ENCODE peak calls at places on chromosome 1, in nine cellular contexts. W, M, S, F, D, J, B, Y and V are unnamed samples.

GRCh38 chr1:205668951-205669340 is 11.4 kb downstream of the SLC45A3 start:
- DNase-seq in W (peak), M (no peak), S (no peak), F (no peak), D (no peak), J (no peak), B (no peak), Y (no peak), V (no peak)

GRCh38 chr1:226827458-226827857 is 43.0 kb upstream of the PSEN2 start:
- DNase-seq in W (no peak), M (peak), S (peak), F (peak), D (no peak), J (no peak), B (no peak), Y (no peak), V (peak)

GRCh38 chr1:56535949-56536348 is 43.4 kb downstream of the PLPP3 start:
- DNase-seq in W (no peak), M (no peak), S (no peak), F (no peak), D (no peak), J (no peak), B (no peak), Y (no peak), V (no peak)

GRCh38 chr1:31434979-31435378 is 22.0 kb downstream of the SERINC2 start:
- DNase-seq in W (no peak), M (no peak), S (no peak), F (no peak), D (no peak), J (peak), B (no peak), Y (no peak), V (no peak)

GRCh38 chr1:172382406-172382805 is 38.1 kb upstream of the C1orf105 start:
- DNase-seq in W (no peak), M (no peak), S (no peak), F (no peak), D (no peak), J (no peak), B (no peak), Y (no peak), V (no peak)

GRCh38 chr1:228177936-228178710 is 12.5 kb downstream of the IBA57 start:
- DNase-seq in W (no peak), M (no peak), S (no peak), F (no peak), D (no peak), J (no peak), B (no peak), Y (no peak), V (no peak)

GRCh38 chr1:222004784-222005183 is 262.9 kb upstream of the DUSP10 start:
- DNase-seq in W (no peak), M (no peak), S (no peak), F (no peak), D (no peak), J (no peak), B (no peak), Y (no peak), V (no peak)

GRCh38 chr1:25120286-25120685 is 112.0 kb downstream of the SYF2 start:
- DNase-seq in W (no peak), M (no peak), S (no peak), F (no peak), D (no peak), J (no peak), B (no peak), Y (no peak), V (no peak)

GRCh38 chr1:199410462-199410861 is 617.0 kb upstream of the NR5A2 start:
- DNase-seq in W (no peak), M (no peak), S (no peak), F (no peak), D (no peak), J (no peak), B (no peak), Y (no peak), V (no peak)

GRCh38 chr1:175376194-175376593 is 183.6 kb upstream of the KIAA0040 start:
- DNase-seq in W (no peak), M (no peak), S (no peak), F (no peak), D (no peak), J (no peak), B (no peak), Y (no peak), V (no peak)
- TF ChIP-seq CTCF in W (peak), M (peak), S (no peak), F (no peak), D (no peak), J (no peak), B (no peak), Y (no peak), V (no peak)

DNA sequence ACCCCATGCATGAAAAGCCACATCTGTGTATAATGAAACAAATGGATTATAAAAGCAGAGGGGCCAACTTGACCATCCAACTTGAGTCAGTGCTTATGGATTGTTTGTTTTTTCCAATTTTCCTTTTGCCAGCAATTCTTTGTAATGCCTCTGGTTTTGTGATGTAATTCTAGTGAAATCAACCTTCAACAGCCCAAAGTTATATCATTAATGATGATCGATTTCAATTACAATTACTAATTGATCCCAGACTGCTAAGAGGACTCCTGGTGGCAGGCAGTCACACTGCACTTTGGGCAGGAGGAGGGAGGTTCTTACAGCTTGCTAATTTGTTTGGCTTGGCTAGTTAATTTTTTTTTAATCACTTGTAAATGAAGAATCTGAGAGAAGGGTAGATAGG is 552.3 kb downstream of the NUF2 start:
- DNase-seq in W (no peak), M (no peak), S (peak), F (no peak), D (no peak), J (no peak), B (no peak), Y (no peak), V (no peak)
- TF ChIP-seq CTCF in W (peak), M (no peak), S (peak), F (no peak), D (peak), J (no peak), B (no peak), Y (peak), V (no peak)

GRCh38 chr1:41048540-41048939 is 27.0 kb upstream of the SLFNL1 start:
- DNase-seq in W (no peak), M (no peak), S (no peak), F (no peak), D (no peak), J (no peak), B (no peak), Y (no peak), V (no peak)

GRCh38 chr1:41053324-41053723 is 31.8 kb upstream of the SLFNL1 start:
- DNase-seq in W (no peak), M (no peak), S (no peak), F (no peak), D (no peak), J (no peak), B (no peak), Y (no peak), V (no peak)

GRCh38 chr1:41045740-41046139 is 24.2 kb upstream of the SLFNL1 start:
- DNase-seq in W (no peak), M (peak), S (peak), F (peak), D (peak), J (no peak), B (peak), Y (no peak), V (peak)

GRCh38 chr1:41046347-41046775 is 24.8 kb upstream of the SLFNL1 start:
- DNase-seq in W (no peak), M (peak), S (no peak), F (peak), D (no peak), J (no peak), B (no peak), Y (no peak), V (no peak)

DNA sequence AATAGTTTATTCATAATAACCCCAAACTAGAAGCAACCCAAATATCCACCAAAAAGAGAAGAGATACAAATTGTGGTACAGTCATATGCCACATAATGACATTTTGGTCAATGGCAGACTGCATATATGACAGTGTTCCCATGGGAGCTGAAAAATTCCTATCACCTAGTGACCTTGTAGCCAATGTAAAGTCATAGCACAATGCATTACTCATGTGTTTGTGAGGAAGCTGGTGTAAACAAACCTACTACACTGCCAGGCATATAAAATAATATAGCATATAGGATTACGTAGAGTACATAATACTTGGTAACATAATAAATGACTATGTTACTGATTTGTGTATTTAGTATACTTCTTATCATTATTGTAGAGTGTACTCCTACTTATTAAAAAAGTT is 29.5 kb upstream of the SLFNL1 start:
- DNase-seq in W (no peak), M (no peak), S (no peak), F (no peak), D (no peak), J (no peak), B (no peak), Y (no peak), V (no peak)
- TF ChIP-seq CTCF in W (no peak), M (no peak), S (no peak), F (no peak), D (no peak), J (no peak), B (no peak), Y (no peak), V (no peak)

DNA sequence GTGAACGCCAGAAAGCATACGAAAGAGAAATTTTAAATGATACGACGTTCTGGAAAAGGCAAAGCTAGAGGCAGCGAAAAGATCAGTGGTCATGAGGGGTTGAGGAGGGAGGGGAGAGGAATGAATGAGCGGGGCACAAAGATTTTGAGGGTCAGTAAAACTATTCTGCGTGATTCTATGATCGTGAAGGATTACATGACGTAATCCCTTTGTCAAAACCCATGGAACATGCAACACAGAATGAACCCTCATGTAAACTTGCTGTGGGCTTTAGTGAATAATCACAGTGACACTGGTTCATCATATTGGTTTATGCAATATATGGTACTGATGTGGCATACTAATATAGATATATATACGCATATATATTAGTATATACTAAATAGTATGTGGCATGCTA is 13.0 kb downstream of the LRRC38 start:
- DNase-seq in W (no peak), M (no peak), S (no peak), F (no peak), D (no peak), J (no peak), B (no peak), Y (no peak), V (no peak)
- TF ChIP-seq CTCF in W (no peak), M (no peak), S (no peak), F (no peak), D (no peak), J (no peak), B (no peak), Y (no peak), V (no peak)

GRCh38 chr1:17569200-17570139 is 30.0 kb downstream of the ARHGEF10L start:
- DNase-seq in W (no peak), M (peak), S (peak), F (peak), D (peak), J (no peak), B (peak), Y (peak), V (peak)

GRCh38 chr1:17574502-17574901 is 35.0 kb downstream of the ARHGEF10L start:
- DNase-seq in W (peak), M (no peak), S (no peak), F (no peak), D (no peak), J (no peak), B (no peak), Y (no peak), V (no peak)

GRCh38 chr1:17570228-17570627 is 30.7 kb downstream of the ARHGEF10L start:
- DNase-seq in W (no peak), M (no peak), S (no peak), F (no peak), D (no peak), J (no peak), B (no peak), Y (no peak), V (no peak)

GRCh38 chr1:17573518-17574041 is 34.1 kb downstream of the ARHGEF10L start:
- DNase-seq in W (peak), M (no peak), S (no peak), F (no peak), D (no peak), J (no peak), B (no peak), Y (no peak), V (no peak)

GRCh38 chr1:17572264-17572985 is 32.9 kb downstream of the ARHGEF10L start:
- DNase-seq in W (no peak), M (no peak), S (no peak), F (no peak), D (no peak), J (no peak), B (no peak), Y (no peak), V (no peak)
- TF ChIP-seq CTCF in W (peak), M (no peak), S (no peak), F (no peak), D (no peak), J (no peak), B (no peak), Y (peak), V (no peak)

DNA sequence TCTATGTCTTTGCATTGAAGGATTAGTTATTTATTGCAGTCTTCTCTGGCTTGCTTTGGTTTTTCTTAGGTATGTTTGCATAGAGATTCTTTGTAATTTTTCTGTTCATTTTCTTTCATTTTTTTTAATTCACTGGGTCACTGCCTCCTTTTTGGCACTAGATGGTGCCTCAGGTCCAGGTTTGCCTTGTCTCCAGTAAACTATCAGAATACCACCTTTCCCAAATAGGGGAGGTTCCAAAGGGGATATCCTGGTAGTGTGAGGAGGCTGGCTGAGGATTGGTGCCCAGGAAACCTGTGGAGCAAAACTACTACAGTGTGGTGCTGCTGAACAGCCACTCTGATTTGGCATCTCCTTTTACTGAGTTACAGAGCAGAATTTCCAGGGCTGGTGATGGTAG is 257.1 kb downstream of the KCTD3 start:
- DNase-seq in W (no peak), M (no peak), S (peak), F (no peak), D (peak), J (no peak), B (no peak), Y (no peak), V (no peak)
- TF ChIP-seq CTCF in W (peak), M (no peak), S (peak), F (no peak), D (peak), J (no peak), B (no peak), Y (peak), V (no peak)